ENCODE peak calls at places on chromosomes 2 and 18, in six cellular contexts. A is neuronal stem cell; R is smooth muscle cell of the brain vasculature; Y is AG09319; S is activated CD8-positive, alpha-beta memory T cell treated with anti-CD3 and anti-CD28 coated beads, Interleukin-2, amount 50 U/mL, for 4 hours; P is SK-N-DZ. B is an unnamed sample.

GRCh38 chr18:40851014-40851429 is 1104.0 kb upstream of the PIK3C3 start:
- DNase-seq in A (no peak), R (no peak), Y (no peak), S (no peak), P (no peak), B (no peak)

GRCh38 chr2:102442967-102443828 is 20.2 kb downstream of the IL18RAP start:
- DNase-seq in A (no peak), R (no peak), Y (no peak), S (peak), P (no peak), B (no peak)

GRCh38 chr2:239370403-239370802 is 30.4 kb downstream of the HDAC4 start:
- DNase-seq in A (no peak), R (no peak), Y (no peak), S (no peak), P (peak), B (no peak)

GRCh38 chr2:172783091-172783898 is 47.6 kb downstream of the RAPGEF4 start:
- DNase-seq in A (no peak), R (no peak), Y (peak), S (no peak), P (peak), B (no peak)

GRCh38 chr2:118246726-118247125 is 158.5 kb downstream of the INSIG2 start:
- DNase-seq in A (no peak), R (no peak), Y (no peak), S (no peak), P (no peak), B (no peak)

GRCh38 chr2:159890945-159891588 is 93.1 kb upstream of the CD302 start:
- DNase-seq in A (no peak), R (no peak), Y (no peak), S (no peak), P (no peak), B (no peak)

GRCh38 chr2:239468491-239469017 is 67.7 kb upstream of the HDAC4 start:
- DNase-seq in A (no peak), R (no peak), Y (no peak), S (peak), P (no peak), B (no peak)

GRCh38 chr2:197934926-197935274 is 130.5 kb downstream of the PLCL1 start:
- DNase-seq in A (no peak), R (no peak), Y (no peak), S (no peak), P (no peak), B (peak)

GRCh38 chr2:222859786-222860726 is 780 bp upstream of the ACSL3 start:
- DNase-seq in A (peak), R (peak), Y (no peak), S (no peak), P (peak), B (no peak)

GRCh38 chr2:112960230-112960825 is 17.5 kb upstream of the IL36G start:
- DNase-seq in A (no peak), R (no peak), Y (no peak), S (no peak), P (no peak), B (no peak)